ENCODE peak calls at places on chromosome 3, in six cellular contexts. X is Karpas-422, Q is right atrium auricular region, F is DND-41, G is tibial artery, I is cardiac muscle cell. Y is an unnamed sample. For H3K36me3, the result is how much of the 10 kb centered on the place peaks cover.

GRCh38 chr3:69740103-69741021 is 1.1 kb downstream of the MITF start:
- DNase-seq in F (no peak), I (peak), G (peak), X (no peak), Q (no peak), Y (peak)

GRCh38 chr3:154089416-154090115 is 31.6 kb upstream of the ARHGEF26 start:
- DNase-seq in X (no peak), F (no peak), Q (no peak), G (no peak), I (no peak), Y (no peak)

GRCh38 chr3:190701096-190701532 is 161.4 kb downstream of the GMNC start:
- DNase-seq in I (peak), F (no peak), G (no peak), Q (no peak), X (peak), Y (no peak)

GRCh38 chr3:172705166-172705565 is 5.7 kb downstream of the NCEH1 start:
- DNase-seq in X (no peak), I (no peak), Q (no peak), G (no peak), F (no peak), Y (no peak)

GRCh38 chr3:177624523-177625495 is 427.5 kb upstream of the TBL1XR1 start:
- DNase-seq in F (no peak), I (no peak), X (no peak), G (no peak), Q (no peak), Y (no peak)

GRCh38 chr3:127082066-127082465 is 99.2 kb downstream of the PLXNA1 start:
- DNase-seq in Q (no peak), G (no peak), I (no peak), F (no peak), X (no peak), Y (peak)

GRCh38 chr3:114903213-114903612 is 243.9 kb downstream of the ZBTB20 start:
- DNase-seq in Q (no peak), X (no peak), G (no peak), I (no peak), F (no peak), Y (no peak)

GRCh38 chr3:101509276-101509675 is 3.7 kb downstream of the SENP7 start:
- DNase-seq in G (no peak), I (no peak), F (no peak), X (no peak), Q (no peak), Y (no peak)

GRCh38 chr3:53758846-53759245 is 87.4 kb downstream of the CHDH start:
- DNase-seq in I (no peak), G (no peak), Q (no peak), F (no peak), X (no peak), Y (no peak)

GRCh38 chr3:149547413-149547812 is 72.9 kb downstream of the TM4SF4 start:
- DNase-seq in I (no peak), G (peak), X (no peak), F (no peak), Q (peak), Y (no peak)

GRCh38 chr3:74613566-74613965 is 893 bp downstream of the CNTN3 start:
- DNase-seq in Q (no peak), X (no peak), G (no peak), I (no peak), F (no peak), Y (no peak)

GRCh38 chr3:181919375-181919774 is 207.7 kb downstream of the SOX2 start:
- DNase-seq in X (peak), G (no peak), I (no peak), Q (no peak), F (no peak), Y (no peak)

GRCh38 chr3:172680684-172681083 is 30.2 kb downstream of the NCEH1 start:
- DNase-seq in G (no peak), Q (no peak), F (no peak), X (no peak), I (no peak), Y (no peak)

GRCh38 chr3:37708789-37709188 is 152.9 kb upstream of the CTDSPL start:
- DNase-seq in F (no peak), Q (no peak), X (no peak), I (no peak), G (no peak), Y (no peak)

GRCh38 chr3:128081846-128082245 is 29.6 kb downstream of the SEC61A1 start:
- DNase-seq in G (no peak), F (no peak), I (no peak), Q (no peak), X (no peak), Y (no peak)

GRCh38 chr3:128083396-128083795 is 31.2 kb downstream of the SEC61A1 start:
- DNase-seq in G (no peak), F (no peak), I (peak), X (no peak), Q (no peak), Y (peak)

GRCh38 chr3:128082545-128082944 is 30.3 kb downstream of the SEC61A1 start:
- DNase-seq in F (no peak), Q (no peak), I (no peak), X (no peak), G (no peak), Y (peak)

GRCh38 chr3:128083980-128084674 is 31.9 kb downstream of the SEC61A1 start:
- DNase-seq in G (no peak), F (no peak), I (no peak), X (no peak), Q (no peak), Y (peak)

GRCh38 chr3:128084675-128085021 is 32.4 kb downstream of the SEC61A1 start:
- DNase-seq in Q (no peak), F (no peak), G (no peak), X (no peak), I (no peak), Y (peak)
- H3K36me3 ChIP-seq in Q (under half), F (half or more), G (under half), X (under half), I (under half), Y (under half)

GRCh38 chr3:15430624-15431023 is 3.2 kb downstream of the EAF1 start:
- DNase-seq in I (no peak), F (no peak), X (no peak), G (no peak), Q (no peak), Y (no peak)
- H3K36me3 ChIP-seq in I (under half), F (half or more), X (under half), G (under half), Q (under half), Y (half or more)

GRCh38 chr3:66425566-66425965 is 75.3 kb downstream of the LRIG1 start:
- DNase-seq in I (no peak), Q (no peak), G (no peak), F (no peak), X (no peak), Y (no peak)
- H3K36me3 ChIP-seq in I (under half), Q (under half), G (under half), F (under half), X (under half), Y (under half)

GRCh38 chr3:52098108-52098507 is 41.7 kb upstream of the DUSP7 start:
- DNase-seq in Q (no peak), G (no peak), F (no peak), I (no peak), X (no peak), Y (peak)
- H3K36me3 ChIP-seq in Q (under half), G (under half), F (half or more), I (under half), X (under half), Y (under half)

DNA sequence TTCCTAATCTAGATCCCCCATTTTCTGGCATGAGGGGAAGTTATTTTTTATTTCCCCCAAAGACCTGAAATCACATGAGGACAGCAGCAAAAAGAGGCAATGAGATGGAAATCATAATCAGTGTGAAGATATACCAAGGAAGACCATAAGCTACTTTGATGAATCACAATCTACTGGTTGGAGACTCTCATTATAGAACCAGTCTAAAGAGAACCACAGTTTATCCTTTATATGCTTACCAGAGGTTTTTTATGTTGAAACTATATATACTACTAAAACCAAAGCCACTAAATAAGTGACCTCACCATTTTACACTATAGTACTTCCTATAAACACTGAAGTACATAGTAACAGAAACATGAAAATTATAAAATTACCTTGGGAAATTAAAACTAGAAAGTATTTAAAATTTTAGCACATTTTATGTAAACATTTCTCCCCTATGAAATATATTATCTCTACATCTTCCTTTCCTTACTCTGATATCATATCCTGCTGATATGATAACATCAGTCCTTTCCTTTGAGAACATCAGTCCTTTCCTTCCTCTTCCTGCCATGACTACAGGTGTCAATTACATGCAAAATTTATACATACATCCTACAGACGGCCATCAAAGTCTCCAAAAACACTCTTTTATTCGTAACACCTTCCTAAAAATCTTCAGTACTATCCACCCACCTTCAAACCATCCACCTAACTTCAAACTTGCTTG is 71.8 kb downstream of the PHC3 start:
- DNase-seq in X (no peak), F (no peak), G (no peak), Q (no peak), I (no peak), Y (no peak)
- H3K36me3 ChIP-seq in X (half or more), F (half or more), G (under half), Q (under half), I (under half), Y (half or more)

DNA sequence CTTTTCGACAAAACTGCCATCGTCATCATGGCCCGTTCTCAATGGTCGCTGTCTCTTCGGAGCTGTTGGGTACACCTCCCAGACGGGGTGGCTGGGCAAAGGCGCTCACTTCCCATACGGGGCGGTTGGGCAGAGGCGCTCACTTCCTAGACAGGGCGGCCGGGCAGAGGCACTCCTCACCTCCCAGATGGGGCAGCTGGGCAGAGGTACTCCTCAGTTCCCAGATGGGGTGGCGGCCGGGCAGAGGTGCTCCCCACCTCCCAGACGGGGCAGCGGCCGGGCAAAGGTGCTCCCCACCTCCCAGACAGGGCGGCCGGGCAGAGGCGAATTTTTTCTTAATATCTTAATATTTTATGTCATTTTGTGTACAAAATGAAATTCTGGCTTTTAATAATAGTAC is 44.5 kb downstream of the PARP14 start:
- DNase-seq in X (no peak), Q (no peak), F (peak), G (no peak), I (no peak), Y (no peak)
- H3K36me3 ChIP-seq in X (under half), Q (under half), F (half or more), G (under half), I (under half), Y (half or more)

DNA sequence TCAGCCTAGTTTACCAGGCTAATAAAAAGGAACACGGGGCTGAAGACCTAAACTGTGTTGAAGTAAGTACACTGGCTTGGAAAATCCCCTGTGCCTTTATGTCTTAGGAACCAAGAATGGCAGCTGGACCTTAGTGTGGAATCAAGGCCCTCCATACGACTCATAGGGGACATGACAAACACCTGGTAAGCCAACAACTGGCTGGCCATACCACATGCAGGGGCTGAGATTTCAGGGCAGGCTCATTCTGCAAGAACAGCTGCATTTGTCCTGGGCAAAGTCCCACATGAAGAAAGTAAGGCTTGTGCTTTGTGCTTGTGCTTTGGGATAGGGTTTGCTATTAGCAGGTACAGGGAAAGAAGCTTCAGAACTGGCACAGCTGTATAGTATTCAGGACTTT is 18.0 kb downstream of the ETV5 start:
- DNase-seq in F (no peak), X (no peak), G (no peak), I (no peak), Q (no peak), Y (no peak)
- H3K36me3 ChIP-seq in F (under half), X (under half), G (under half), I (under half), Q (under half), Y (under half)

Y was measured in upper lobe of right lung.